ENCODE peak calls at places on chromosomes 11 and 22, in seven cellular contexts. I, V, W, J, Y, R and A are unnamed samples.

GRCh38 chr11:92651159-92651558 is 318.3 kb upstream of the MTNR1B start:
- DNase-seq in I (no peak), V (no peak), W (no peak), J (no peak), Y (no peak), R (no peak), A (no peak)

GRCh38 chr22:36332623-36333331 is 55.0 kb downstream of the MYH9 start:
- DNase-seq in I (no peak), V (no peak), W (no peak), J (peak; percentile 64), Y (peak; percentile 57), R (no peak), A (no peak)

GRCh38 chr11:72703281-72704008 is 29.2 kb upstream of the PDE2A start:
- DNase-seq in I (peak; percentile 84), V (no peak), W (peak; percentile 83), J (no peak), Y (no peak), R (no peak), A (peak; percentile 84)

GRCh38 chr22:27868738-27869282 is 50.2 kb downstream of the PITPNB start:
- DNase-seq in I (no peak), V (no peak), W (no peak), J (no peak), Y (no peak), R (no peak), A (no peak)

GRCh38 chr11:825366-826231 is 2.1 kb upstream of the CRACR2B start:
- DNase-seq in I (no peak), V (no peak), W (no peak), J (no peak), Y (no peak), R (no peak), A (no peak)

GRCh38 chr22:49628351-49629023 is 199.2 kb downstream of the BRD1 start:
- DNase-seq in I (no peak), V (no peak), W (no peak), J (no peak), Y (no peak), R (no peak), A (peak; percentile 37)

GRCh38 chr11:19460718-19461405 is 220.1 kb upstream of the E2F8 start:
- DNase-seq in I (peak; percentile 42), V (no peak), W (peak; percentile 13), J (no peak), Y (no peak), R (no peak), A (no peak)

GRCh38 chr11:113730887-113731726 is 25.0 kb upstream of the TMPRSS5 start:
- DNase-seq in I (no peak), V (no peak), W (peak; percentile 63), J (no peak), Y (no peak), R (no peak), A (no peak)

GRCh38 chr11:250740-251299 is 14.0 kb downstream of the PSMD13 start:
- DNase-seq in I (peak; percentile 57), V (peak; percentile 67), W (peak; percentile 59), J (peak; percentile 67), Y (peak; percentile 76), R (peak; percentile 50), A (peak; percentile 85)

GRCh38 chr11:123431619-123432018 is 1.6 kb downstream of the GRAMD1B start:
- DNase-seq in I (no peak), V (no peak), W (no peak), J (no peak), Y (no peak), R (no peak), A (no peak)

GRCh38 chr22:32308934-32309333 is 48.7 kb upstream of the RFPL3 start:
- DNase-seq in I (no peak), V (no peak), W (no peak), J (no peak), Y (no peak), R (no peak), A (no peak)

GRCh38 chr11:2825261-2825885 is 60.2 kb downstream of the CDKN1C start:
- DNase-seq in I (peak; percentile 85), V (peak; percentile 72), W (peak; percentile 82), J (no peak), Y (no peak), R (no peak), A (peak; percentile 90)

GRCh38 chr11:133576351-133576750 is 44.0 kb upstream of the OPCML start:
- DNase-seq in I (no peak), V (no peak), W (no peak), J (no peak), Y (no peak), R (no peak), A (no peak)

GRCh38 chr11:68122936-68123539 is 1.9 kb upstream of the CHKA start:
- DNase-seq in I (peak; percentile 40), V (peak; percentile 74), W (no peak), J (no peak), Y (no peak), R (peak; percentile 51), A (no peak)

GRCh38 chr11:19426022-19426718 is 185.4 kb upstream of the E2F8 start:
- DNase-seq in I (no peak), V (no peak), W (no peak), J (no peak), Y (no peak), R (no peak), A (no peak)

GRCh38 chr11:46360878-46361277 is 13.6 kb downstream of the DGKZ start:
- DNase-seq in I (no peak), V (no peak), W (no peak), J (no peak), Y (no peak), R (no peak), A (no peak)
- H3K4me3 ChIP-seq in I (peak overlapping the region; percentile 67), V (no peak overlapping the region), W (no peak overlapping the region), J (peak overlapping the region; percentile 30), Y (peak overlapping the region; percentile 45), R (no peak overlapping the region), A (no peak overlapping the region)

DNA sequence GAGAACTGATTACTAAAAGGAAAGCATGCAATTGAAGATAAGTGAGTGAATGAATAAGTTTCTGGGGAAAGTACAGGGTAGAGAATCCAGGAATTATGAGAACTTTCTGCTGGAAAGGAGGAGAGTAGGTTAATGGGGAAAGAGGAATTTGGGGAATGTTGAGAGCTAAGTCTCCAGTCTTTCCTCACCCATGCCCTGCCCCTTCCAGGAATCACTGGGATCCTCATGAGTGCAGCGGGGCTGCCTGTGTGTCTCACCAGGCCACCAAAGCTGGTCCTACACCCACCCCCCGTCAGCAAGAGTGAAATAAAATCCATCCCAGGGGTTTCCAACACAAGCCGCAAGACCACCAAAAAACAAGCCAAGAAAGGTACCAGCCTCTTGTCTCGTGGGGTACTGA is 17.0 kb downstream of the DTX4 start:
- DNase-seq in I (no peak), V (no peak), W (no peak), J (no peak), Y (no peak), R (no peak), A (no peak)
- H3K27ac ChIP-seq in I (no peak overlapping the region), V (no peak overlapping the region), W (no peak overlapping the region), J (no peak overlapping the region), Y (no peak overlapping the region), R (no peak overlapping the region), A (no peak overlapping the region)

DNA sequence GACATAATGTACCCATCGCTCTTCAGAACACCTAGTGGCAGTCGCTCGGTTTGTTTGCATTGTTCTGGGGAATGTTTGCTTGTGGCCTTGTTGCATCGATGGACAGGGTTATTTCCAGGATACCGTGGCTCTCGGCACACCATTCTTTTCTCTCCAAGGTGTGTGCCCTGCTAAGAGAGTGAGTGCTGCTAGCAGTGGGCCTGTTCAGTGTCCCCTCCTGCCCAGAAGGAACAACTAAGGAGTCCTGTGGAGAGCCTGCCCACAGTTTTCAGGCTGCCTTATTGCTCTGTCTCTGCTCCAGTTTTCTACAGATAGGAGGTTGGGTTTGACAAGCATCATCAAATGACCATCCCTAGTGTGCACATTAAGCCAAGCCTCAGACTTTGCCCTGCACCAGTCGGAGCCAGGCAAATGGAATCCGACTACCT is 1.4 kb downstream of the CRY2 start:
- DNase-seq in I (no peak), V (peak; percentile 53), W (no peak), J (no peak), Y (no peak), R (no peak), A (no peak)
- H3K4me3 ChIP-seq in I (peak overlapping the region; percentile 91), V (no peak overlapping the region), W (peak overlapping the region; percentile 93), J (no peak overlapping the region), Y (peak overlapping the region; percentile 79), R (peak overlapping the region; percentile 91), A (peak overlapping the region; percentile 74)

DNA sequence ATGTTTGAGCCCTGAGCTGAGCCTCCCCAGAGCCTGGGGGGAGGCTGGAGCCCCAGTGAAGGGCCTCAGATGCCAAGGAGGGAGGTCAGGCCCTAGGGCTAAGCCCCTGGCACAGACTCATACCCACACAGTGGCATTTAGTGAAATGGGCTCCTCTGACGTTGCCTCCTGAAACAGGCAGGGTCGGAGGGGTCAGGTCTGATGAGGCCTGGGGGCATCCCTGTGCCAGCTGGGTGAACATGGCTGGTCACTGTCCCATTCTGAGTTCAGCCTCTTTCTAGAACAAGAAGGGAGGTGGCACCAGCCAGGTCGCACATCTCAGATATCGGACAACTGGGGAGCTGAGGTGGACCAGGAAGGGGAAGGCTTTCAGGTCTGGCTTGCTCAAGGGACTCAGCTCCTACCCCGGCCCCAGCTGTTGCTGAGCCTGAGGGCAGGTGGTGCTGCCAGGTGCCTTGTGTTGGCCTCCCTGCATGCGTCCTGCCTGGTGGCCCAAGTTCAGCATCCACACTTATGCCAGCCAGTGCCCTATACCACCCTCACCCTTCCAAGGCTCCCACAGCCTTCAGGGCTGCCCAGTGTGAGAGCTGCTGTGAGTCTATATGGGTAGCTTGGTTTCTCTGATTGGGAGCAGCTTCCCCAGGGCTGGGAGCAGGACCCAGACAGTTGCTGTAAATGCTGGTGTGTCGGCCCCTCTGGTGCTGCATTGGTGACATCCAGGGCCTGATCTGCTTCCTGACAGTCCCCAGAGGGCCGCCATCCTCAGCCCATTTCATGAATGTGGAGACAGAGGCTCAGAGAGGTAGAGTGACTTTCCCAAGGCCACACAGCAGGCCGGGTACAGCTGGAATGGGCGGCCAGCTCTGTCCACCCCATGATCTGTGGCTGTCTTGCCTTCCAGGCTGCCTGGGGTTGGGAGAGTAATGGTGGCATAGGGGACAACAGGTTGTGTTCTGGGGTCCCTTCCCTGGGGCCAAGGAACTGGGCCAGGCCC is 32.8 kb upstream of the PPARA start:
- DNase-seq in I (no peak), V (no peak), W (no peak), J (no peak), Y (no peak), R (no peak), A (no peak)
- H3K27ac ChIP-seq in I (peak overlapping the region; percentile 88), V (no peak overlapping the region), W (no peak overlapping the region), J (no peak overlapping the region), Y (no peak overlapping the region), R (no peak overlapping the region), A (no peak overlapping the region)